ENCODE peak calls at places on chromosomes 11 and 22, in eight cellular contexts. U is RCC 7860; Y is activated naive CD4-positive, alpha-beta T cell treated with Interleukin-2 at 50 U/mL for 16 hours; H is left lung; X is epithelial cell of esophagus; G is CD8-positive, alpha-beta memory T cell; V is CD8-positive, alpha-beta T cell; F is left colon. T is an unnamed sample.

GRCh38 chr11:34191592-34191991 is 86.2 kb downstream of the NAT10 start:
- DNase-seq in U (no peak), Y (no peak), H (no peak), X (no peak), G (no peak), V (no peak), F (no peak), T (no peak)

GRCh38 chr11:120027546-120028180 is 110.2 kb downstream of the TRIM29 start:
- DNase-seq in U (no peak), Y (no peak), H (no peak), X (no peak), G (no peak), V (no peak), F (no peak), T (no peak)

GRCh38 chr11:57763568-57763967 is 2.0 kb downstream of the CTNND1 start:
- DNase-seq in U (peak), Y (no peak), H (no peak), X (peak), G (no peak), V (no peak), F (no peak), T (peak)

GRCh38 chr11:118436639-118437045 is 350 bp downstream of the KMT2A start:
- DNase-seq in U (no peak), Y (peak), H (peak), X (peak), G (no peak), V (peak), F (no peak), T (peak)

GRCh38 chr11:31652528-31652927 is 143.0 kb downstream of the ELP4 start:
- DNase-seq in U (peak), Y (no peak), H (no peak), X (peak), G (no peak), V (no peak), F (no peak), T (no peak)

GRCh38 chr22:28589102-28589501 is 90.5 kb downstream of the TTC28 start:
- DNase-seq in U (no peak), Y (no peak), H (no peak), X (no peak), G (no peak), V (no peak), F (no peak), T (no peak)

GRCh38 chr11:11772865-11773515 is 68.8 kb upstream of the USP47 start:
- DNase-seq in U (no peak), Y (no peak), H (no peak), X (no peak), G (no peak), V (no peak), F (no peak), T (no peak)

GRCh38 chr22:36816635-36817428 is at the start of gene PVALB:
- DNase-seq in U (no peak), Y (no peak), H (no peak), X (peak), G (no peak), V (no peak), F (no peak), T (peak)

GRCh38 chr22:38308791-38309498 is 8.3 kb downstream of the CSNK1E start:
- DNase-seq in U (no peak), Y (no peak), H (no peak), X (no peak), G (no peak), V (no peak), F (no peak), T (no peak)

GRCh38 chr22:49879871-49880270 is 26.2 kb downstream of the ZBED4 start:
- DNase-seq in U (no peak), Y (no peak), H (no peak), X (no peak), G (no peak), V (no peak), F (no peak), T (no peak)

GRCh38 chr11:363948-364761 is 5.1 kb upstream of the B4GALNT4 start:
- DNase-seq in U (peak), Y (peak), H (peak), X (peak), G (peak), V (peak), F (peak), T (peak)

GRCh38 chr11:95512682-95513081 is 276.9 kb downstream of the FAM76B start:
- DNase-seq in U (no peak), Y (no peak), H (no peak), X (peak), G (no peak), V (no peak), F (peak), T (peak)

GRCh38 chr11:113578164-113578455 is 102.9 kb upstream of the DRD2 start:
- DNase-seq in U (no peak), Y (no peak), H (no peak), X (no peak), G (no peak), V (no peak), F (no peak), T (peak)

GRCh38 chr11:130609121-130610035 is 160.9 kb downstream of the ADAMTS15 start:
- DNase-seq in U (no peak), Y (no peak), H (no peak), X (peak), G (no peak), V (no peak), F (peak), T (peak)

GRCh38 chr22:33869946-33870345 is 50.3 kb downstream of the LARGE1 start:
- DNase-seq in U (no peak), Y (no peak), H (no peak), X (no peak), G (no peak), V (no peak), F (no peak), T (no peak)

GRCh38 chr22:20588843-20589581 is 81.6 kb downstream of the MED15 start:
- DNase-seq in U (no peak), Y (no peak), H (no peak), X (peak), G (no peak), V (no peak), F (no peak), T (no peak)

GRCh38 chr11:64916040-64916847 is 765 bp downstream of the ATG2A start:
- DNase-seq in U (no peak), Y (peak), H (peak), X (peak), G (peak), V (peak), F (peak), T (peak)

GRCh38 chr11:20873054-20873453 is 203.7 kb downstream of the NELL1 start:
- DNase-seq in U (no peak), Y (no peak), H (no peak), X (peak), G (no peak), V (no peak), F (no peak), T (peak)

GRCh38 chr11:103587951-103588788 is 448.3 kb upstream of the DDI1 start:
- DNase-seq in U (no peak), Y (no peak), H (no peak), X (peak), G (no peak), V (no peak), F (no peak), T (no peak)

GRCh38 chr11:36577859-36578258 is 10.1 kb downstream of the RAG1 start:
- DNase-seq in U (no peak), Y (no peak), H (no peak), X (peak), G (no peak), V (no peak), F (no peak), T (no peak)

GRCh38 chr11:95269402-95269801 is 38.4 kb upstream of the SESN3 start:
- DNase-seq in U (no peak), Y (no peak), H (no peak), X (no peak), G (no peak), V (no peak), F (no peak), T (no peak)

GRCh38 chr11:60500276-60500935 is 7.8 kb downstream of the MS4A12 start:
- DNase-seq in U (no peak), Y (no peak), H (no peak), X (no peak), G (no peak), V (no peak), F (no peak), T (no peak)

T was measured in MCF 10A.